ENCODE peak calls at places on chromosomes 4 and X, in nine cellular contexts. L, Y, B, J, N, A, K, D and F are unnamed samples. For H3K36me3, the result is how much of the 10 kb centered on the place peaks cover.

GRCh38 chr4:65943076-65943475 is 272.8 kb upstream of the EPHA5 start:
- DNase-seq in L (peak), Y (no peak), B (peak), J (peak), N (peak), A (no peak), K (no peak), D (no peak), F (no peak)

GRCh38 chr4:156228706-156229105 is 275.0 kb upstream of the CTSO start:
- DNase-seq in L (no peak), Y (no peak), B (no peak), J (no peak), N (no peak), A (no peak), K (no peak), D (no peak), F (no peak)

GRCh38 chrX:107450823-107451509 is 1.5 kb downstream of the FRMPD3 start:
- DNase-seq in L (peak), Y (no peak), B (peak), J (no peak), N (peak), A (peak), K (no peak), D (no peak), F (peak)

GRCh38 chr4:17273047-17273446 is 238.8 kb downstream of the QDPR start:
- DNase-seq in L (no peak), Y (no peak), B (no peak), J (peak), N (no peak), A (no peak), K (no peak), D (no peak), F (no peak)

GRCh38 chr4:153211986-153212720 is 7.9 kb downstream of the TRIM2 start:
- DNase-seq in L (no peak), Y (no peak), B (no peak), J (peak), N (no peak), A (no peak), K (no peak), D (no peak), F (no peak)

GRCh38 chr4:176451441-176451840 is 131.7 kb downstream of the SPCS3 start:
- DNase-seq in L (no peak), Y (no peak), B (no peak), J (no peak), N (no peak), A (no peak), K (no peak), D (no peak), F (no peak)

GRCh38 chr4:129278868-129279267 is 182.9 kb downstream of the C4orf33 start:
- DNase-seq in L (no peak), Y (no peak), B (no peak), J (no peak), N (no peak), A (no peak), K (no peak), D (no peak), F (no peak)

GRCh38 chrX:46611658-46612362 is 38.2 kb downstream of the CHST7 start:
- DNase-seq in L (no peak), Y (no peak), B (no peak), J (no peak), N (no peak), A (no peak), K (no peak), D (no peak), F (no peak)

GRCh38 chrX:153885968-153886903 is at the start of gene L1CAM:
- DNase-seq in L (peak), Y (no peak), B (no peak), J (no peak), N (peak), A (no peak), K (no peak), D (no peak), F (no peak)

GRCh38 chrX:53659039-53659438 is 27.5 kb downstream of the HUWE1 start:
- DNase-seq in L (no peak), Y (no peak), B (no peak), J (no peak), N (no peak), A (no peak), K (no peak), D (no peak), F (no peak)

GRCh38 chr4:24003926-24004325 is 114.1 kb upstream of the PPARGC1A start:
- DNase-seq in L (no peak), Y (no peak), B (no peak), J (peak), N (no peak), A (no peak), K (no peak), D (no peak), F (no peak)

GRCh38 chrX:12452268-12452667 is 314.0 kb downstream of the FRMPD4 start:
- DNase-seq in L (no peak), Y (no peak), B (no peak), J (no peak), N (no peak), A (no peak), K (no peak), D (no peak), F (no peak)

GRCh38 chr4:122827258-122827887 is 742 bp downstream of the FGF2 start:
- DNase-seq in L (peak), Y (no peak), B (peak), J (peak), N (peak), A (no peak), K (peak), D (no peak), F (peak)

GRCh38 chr4:73142995-73143547 is 73.6 kb upstream of the COX18 start:
- DNase-seq in L (no peak), Y (no peak), B (no peak), J (no peak), N (no peak), A (no peak), K (no peak), D (no peak), F (no peak)
- H3K36me3 ChIP-seq in L (half or more), Y (under half), B (under half), J (under half), N (half or more), A (under half), K (half or more), D (under half), F (under half)

GRCh38 chr4:73109493-73109892 is 40.0 kb upstream of the COX18 start:
- DNase-seq in L (no peak), Y (no peak), B (no peak), J (no peak), N (no peak), A (no peak), K (no peak), D (no peak), F (no peak)
- H3K36me3 ChIP-seq in L (half or more), Y (under half), B (under half), J (under half), N (under half), A (under half), K (half or more), D (under half), F (under half)

DNA sequence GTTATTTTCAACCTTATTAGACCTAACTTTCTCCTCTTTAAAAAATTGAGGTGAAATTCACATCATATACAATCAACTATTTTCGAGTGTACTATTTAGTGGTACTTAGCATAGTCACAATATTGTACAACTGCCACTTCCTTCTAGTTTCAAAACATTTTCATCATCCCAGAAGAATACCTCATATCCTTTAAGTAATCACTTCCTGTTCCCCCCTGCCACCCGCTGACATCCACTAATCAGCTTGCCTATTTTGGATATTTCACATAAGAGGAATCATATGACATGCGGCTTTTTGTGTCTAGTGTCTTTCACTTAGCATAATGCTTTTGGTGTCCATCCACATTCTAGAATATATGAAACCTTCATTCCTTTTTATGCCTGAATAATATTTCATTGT is 10.0 kb upstream of the PPA2 start:
- DNase-seq in L (no peak), Y (no peak), B (peak), J (no peak), N (no peak), A (no peak), K (no peak), D (no peak), F (no peak)
- H3K36me3 ChIP-seq in L (under half), Y (under half), B (under half), J (under half), N (under half), A (under half), K (under half), D (under half), F (under half)

GRCh38 chr4:1222036-1222789 is 26.7 kb downstream of the CTBP1 start:
- DNase-seq in L (no peak), Y (no peak), B (no peak), J (no peak), N (no peak), A (no peak), K (no peak), D (no peak), F (no peak)
- H3K36me3 ChIP-seq in L (under half), Y (under half), B (half or more), J (under half), N (under half), A (under half), K (half or more), D (under half), F (under half)

GRCh38 chrX:22467571-22467970 is 194.9 kb downstream of the CBLL2 start:
- DNase-seq in L (no peak), Y (no peak), B (peak), J (no peak), N (no peak), A (no peak), K (no peak), D (no peak), F (no peak)

DNA sequence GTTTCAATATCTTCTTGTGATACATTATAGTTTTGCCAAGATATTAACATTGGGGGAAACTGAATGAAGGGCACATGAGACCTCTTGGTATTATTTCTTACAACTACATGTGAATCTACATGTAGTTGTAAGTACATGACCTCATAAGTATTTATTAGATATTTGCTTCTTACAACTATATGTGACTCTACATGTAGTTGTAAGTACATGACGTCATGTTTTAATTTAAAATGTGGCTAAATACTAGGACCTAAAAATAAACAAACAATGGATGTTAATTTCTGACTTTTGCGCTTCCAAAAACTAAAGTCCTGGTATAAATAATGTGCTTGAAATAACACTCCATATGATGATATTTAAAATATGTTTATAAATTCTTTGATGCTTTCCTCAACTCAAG is 190.2 kb downstream of the CBLL2 start:
- DNase-seq in L (no peak), Y (no peak), B (no peak), J (no peak), N (no peak), A (no peak), K (no peak), D (no peak), F (no peak)
- H3K36me3 ChIP-seq in L (under half), Y (under half), B (under half), J (under half), N (under half), A (under half), K (under half), D (under half), F (under half)

GRCh38 chr4:62913065-62913464 is 1496.2 kb downstream of the TECRL start:
- DNase-seq in L (no peak), Y (no peak), B (no peak), J (no peak), N (no peak), A (no peak), K (no peak), D (no peak), F (no peak)

GRCh38 chr4:62912531-62912930 is 1496.7 kb downstream of the TECRL start:
- DNase-seq in L (no peak), Y (no peak), B (no peak), J (no peak), N (no peak), A (no peak), K (no peak), D (no peak), F (no peak)

GRCh38 chr4:62914758-62915157 is 1494.5 kb downstream of the TECRL start:
- DNase-seq in L (no peak), Y (no peak), B (no peak), J (no peak), N (no peak), A (no peak), K (no peak), D (no peak), F (no peak)

DNA sequence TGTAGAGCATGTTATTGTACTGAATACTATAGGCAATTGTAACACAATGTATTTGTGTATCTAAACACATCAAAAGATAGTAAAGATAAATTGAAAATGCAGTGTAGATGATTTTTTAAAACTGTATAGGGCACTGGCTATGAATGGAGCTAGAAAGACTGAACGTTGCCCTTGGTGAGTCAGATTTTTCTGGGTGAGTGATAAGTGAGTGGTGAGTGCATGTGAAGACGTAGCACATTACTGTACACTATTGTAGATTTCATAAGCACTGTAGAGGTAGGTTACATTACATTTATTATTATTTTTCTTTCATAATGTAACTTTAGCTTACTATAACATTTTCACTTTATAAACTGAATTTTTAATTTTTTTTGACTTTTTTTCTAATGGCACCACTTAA is 1491.6 kb downstream of the TECRL start:
- DNase-seq in L (no peak), Y (no peak), B (no peak), J (no peak), N (no peak), A (no peak), K (no peak), D (no peak), F (no peak)
- H3K36me3 ChIP-seq in L (under half), Y (under half), B (under half), J (under half), N (under half), A (under half), K (under half), D (under half), F (under half)

GRCh38 chr4:169136330-169136729 is 126.3 kb upstream of the CBR4 start:
- DNase-seq in L (no peak), Y (no peak), B (no peak), J (no peak), N (no peak), A (no peak), K (no peak), D (no peak), F (no peak)
- H3K36me3 ChIP-seq in L (half or more), Y (under half), B (under half), J (under half), N (under half), A (under half), K (under half), D (under half), F (under half)